ENCODE peak calls at places on chromosomes 7 and 10, in seven cellular contexts. Z is Panc1, D is MM.1S, Y is tibial nerve, H is transverse colon, E is mammary epithelial cell, B is neural progenitor cell. S is an unnamed sample. For H3K36me3, the result is how much of the 10 kb centered on the place peaks cover.

GRCh38 chr7:151762501-151763245 is 114.2 kb downstream of the PRKAG2 start:
- DNase-seq in H (no peak), Z (no peak), E (no peak), Y (no peak), D (no peak), B (peak), S (no peak)

GRCh38 chr10:50251309-50251850 is at the start of gene ASAH2:
- DNase-seq in D (no peak), B (no peak), H (no peak), Z (no peak), E (no peak), Y (no peak), S (no peak)

GRCh38 chr7:100575206-100575631 is 1.5 kb upstream of the SAP25 start:
- DNase-seq in H (no peak), B (no peak), Z (no peak), D (no peak), Y (no peak), E (no peak), S (no peak)

GRCh38 chr7:118052330-118052729 is 131.6 kb upstream of the LSM8 start:
- DNase-seq in B (peak), Z (no peak), D (no peak), Y (no peak), E (no peak), H (no peak), S (no peak)

GRCh38 chr7:108735814-108736213 is 166.1 kb downstream of the DNAJB9 start:
- DNase-seq in B (no peak), D (no peak), H (no peak), Z (no peak), Y (no peak), E (no peak), S (no peak)

GRCh38 chr7:95686109-95686508 is 86.2 kb upstream of the DYNC1I1 start:
- DNase-seq in D (peak), Z (peak), H (peak), B (peak), E (peak), Y (peak), S (peak)

GRCh38 chr7:26144681-26145080 is 7.3 kb upstream of the NFE2L3 start:
- DNase-seq in Y (no peak), Z (no peak), B (no peak), H (no peak), D (no peak), E (no peak), S (no peak)

GRCh38 chr10:84339025-84339424 is 10.6 kb downstream of the CCSER2 start:
- DNase-seq in D (no peak), Z (no peak), B (no peak), Y (no peak), H (no peak), E (no peak), S (no peak)

GRCh38 chr7:8035647-8036518 is 67.3 kb downstream of the GLCCI1 start:
- DNase-seq in E (peak), H (no peak), Z (peak), D (peak), Y (no peak), B (peak), S (no peak)

GRCh38 chr7:76302299-76303056 is at the start of gene HSPB1:
- DNase-seq in Z (no peak), B (peak), H (peak), E (peak), D (peak), Y (peak), S (peak)

GRCh38 chr10:98460837-98461499 is 14.2 kb upstream of the HPS1 start:
- DNase-seq in H (peak), Y (peak), E (peak), D (no peak), B (no peak), Z (peak), S (no peak)

GRCh38 chr7:128879939-128880746 is 17.5 kb downstream of the ATP6V1F start:
- DNase-seq in E (peak), Y (no peak), Z (no peak), B (peak), H (peak), D (no peak), S (peak)

GRCh38 chr10:93006435-93007039 is 54.1 kb upstream of the CYP26C1 start:
- DNase-seq in E (peak), D (peak), Z (no peak), B (peak), H (no peak), Y (no peak), S (no peak)

GRCh38 chr10:43210556-43210955 is 56.3 kb downstream of the RASGEF1A start:
- DNase-seq in B (no peak), E (no peak), D (no peak), H (no peak), Y (no peak), Z (no peak), S (peak)

GRCh38 chr7:674454-675410 is 51.8 kb upstream of the DNAAF5 start:
- DNase-seq in Y (no peak), B (no peak), D (no peak), Z (no peak), E (peak), H (peak), S (no peak)

GRCh38 chr10:23146069-23146657 is 45.9 kb upstream of the PTF1A start:
- DNase-seq in H (no peak), Y (no peak), B (no peak), D (no peak), E (no peak), Z (no peak), S (no peak)

GRCh38 chr7:151645311-151645710 is 125.6 kb upstream of the RHEB start:
- DNase-seq in H (no peak), Z (no peak), D (no peak), E (peak), B (no peak), Y (no peak), S (no peak)

GRCh38 chr10:131928248-131929095 is 27.7 kb downstream of the PPP2R2D start:
- DNase-seq in B (no peak), D (no peak), Y (no peak), H (no peak), Z (no peak), E (peak), S (no peak)

GRCh38 chr10:75542902-75543301 is 111.5 kb downstream of the LRMDA start:
- DNase-seq in Z (no peak), E (no peak), H (peak), B (peak), D (no peak), Y (peak), S (peak)

GRCh38 chr7:112080974-112081373 is 125.2 kb downstream of the DOCK4 start:
- DNase-seq in H (no peak), Z (peak), E (no peak), Y (no peak), B (no peak), D (peak), S (no peak)

GRCh38 chr7:66250711-66251110 is 45.6 kb downstream of the TPST1 start:
- DNase-seq in B (no peak), Y (no peak), Z (no peak), D (no peak), E (peak), H (no peak), S (no peak)

GRCh38 chr7:102277901-102278300 is 8.8 kb upstream of the SH2B2 start:
- DNase-seq in D (no peak), Y (no peak), B (no peak), H (no peak), Z (no peak), E (no peak), S (no peak)

GRCh38 chr10:5284311-5285057 is 80.3 kb upstream of the UCN3 start:
- DNase-seq in Y (no peak), H (no peak), D (peak), Z (no peak), B (no peak), E (peak), S (no peak)

GRCh38 chr10:14873090-14873760 is 5.4 kb upstream of the SUV39H2 start:
- DNase-seq in E (peak), Z (no peak), Y (no peak), B (no peak), H (no peak), D (no peak), S (no peak)

GRCh38 chr7:34756025-34756437 is 98.0 kb downstream of the NPSR1 start:
- DNase-seq in H (no peak), B (no peak), Z (no peak), Y (no peak), E (no peak), D (peak), S (no peak)

GRCh38 chr10:94133239-94133638 is 139.5 kb downstream of the PLCE1 start:
- DNase-seq in Y (no peak), D (no peak), E (no peak), Z (no peak), B (no peak), H (no peak), S (no peak)

GRCh38 chr7:42876182-42877068 is 35.4 kb downstream of the C7orf25 start:
- DNase-seq in E (peak), B (peak), H (peak), D (peak), Y (peak), Z (peak), S (no peak)

GRCh38 chr7:4796453-4796852 is 21.0 kb downstream of the AP5Z1 start:
- DNase-seq in Y (no peak), E (no peak), Z (no peak), B (no peak), D (no peak), H (no peak), S (no peak)

DNA sequence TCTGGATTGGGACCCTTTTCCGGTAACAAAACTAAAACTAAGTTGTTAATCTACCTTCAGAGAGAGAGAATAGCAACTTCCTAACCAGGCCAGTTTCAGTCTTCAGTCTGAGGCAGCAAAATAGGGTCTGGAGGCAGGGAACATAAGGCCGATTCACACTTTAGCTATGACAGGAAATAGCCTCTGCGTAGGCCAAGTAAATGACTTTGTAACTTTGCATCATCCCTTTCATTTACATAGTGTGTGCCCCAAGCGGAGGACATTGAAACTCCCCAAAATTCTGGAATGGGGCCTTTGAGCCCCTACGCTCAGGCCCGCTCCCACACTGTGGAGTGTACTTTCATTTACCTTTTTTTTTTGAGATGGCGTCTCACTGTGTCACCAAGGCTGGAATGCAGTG is 1.7 kb upstream of the UPP1 start:
- DNase-seq in E (peak), B (no peak), Z (no peak), Y (no peak), H (no peak), D (peak), S (no peak)
- TF ChIP-seq CTCF in E (no peak), B (no peak), Z (no peak), Y (no peak), H (no peak), D (no peak), S (no peak)

GRCh38 chr10:70093335-70093944 is 39.2 kb downstream of the AIFM2 start:
- DNase-seq in Z (no peak), E (no peak), H (no peak), Y (no peak), B (no peak), D (no peak), S (no peak)

GRCh38 chr10:70094287-70094686 is 38.3 kb downstream of the AIFM2 start:
- DNase-seq in Z (no peak), B (no peak), H (no peak), D (no peak), Y (no peak), E (no peak), S (no peak)

GRCh38 chr10:70090951-70091350 is 38.3 kb downstream of the MACROH2A2 start:
- DNase-seq in Z (no peak), B (no peak), E (no peak), Y (no peak), D (no peak), H (no peak), S (no peak)

GRCh38 chr10:70096016-70096704 is 36.5 kb downstream of the AIFM2 start:
- DNase-seq in Z (no peak), E (no peak), D (no peak), Y (no peak), B (no peak), H (no peak), S (no peak)

DNA sequence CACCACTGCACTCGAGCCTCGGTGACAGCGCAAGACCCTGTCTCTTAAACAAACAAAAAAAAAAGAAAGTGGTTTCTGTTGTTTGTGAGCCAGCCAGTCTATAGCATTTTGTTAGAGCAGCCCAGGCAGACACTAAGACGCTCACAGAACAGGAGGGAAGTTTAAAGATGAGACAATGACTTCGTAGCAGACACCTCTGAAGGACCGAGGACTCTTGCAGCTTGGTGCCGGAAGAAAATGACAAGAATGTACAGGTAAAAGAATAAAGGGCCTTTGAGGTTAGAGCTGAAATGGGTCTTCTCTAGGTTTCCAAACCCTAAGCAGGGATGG is 39.7 kb downstream of the MACROH2A2 start:
- DNase-seq in B (no peak), H (no peak), Z (no peak), E (no peak), D (no peak), Y (no peak), S (no peak)
- H3K36me3 ChIP-seq in B (under half), H (under half), Z (under half), E (under half), D (under half), Y (under half), S (under half)

GRCh38 chr10:89086801-89087513 is 96.4 kb downstream of the FAS start:
- DNase-seq in E (no peak), B (peak), D (no peak), Y (peak), Z (no peak), H (peak), S (peak)
- H3K27ac ChIP-seq in E (no peak), B (no peak), D (no peak), Y (peak), Z (no peak), H (peak), S (peak)

GRCh38 chr10:125747417-125747816 is 27.9 kb downstream of the EDRF1 start:
- DNase-seq in B (no peak), Y (no peak), E (no peak), D (no peak), H (no peak), Z (no peak), S (no peak)

GRCh38 chr10:125739994-125740679 is 20.6 kb downstream of the EDRF1 start:
- DNase-seq in D (no peak), Z (no peak), Y (no peak), B (no peak), E (no peak), H (no peak), S (no peak)

DNA sequence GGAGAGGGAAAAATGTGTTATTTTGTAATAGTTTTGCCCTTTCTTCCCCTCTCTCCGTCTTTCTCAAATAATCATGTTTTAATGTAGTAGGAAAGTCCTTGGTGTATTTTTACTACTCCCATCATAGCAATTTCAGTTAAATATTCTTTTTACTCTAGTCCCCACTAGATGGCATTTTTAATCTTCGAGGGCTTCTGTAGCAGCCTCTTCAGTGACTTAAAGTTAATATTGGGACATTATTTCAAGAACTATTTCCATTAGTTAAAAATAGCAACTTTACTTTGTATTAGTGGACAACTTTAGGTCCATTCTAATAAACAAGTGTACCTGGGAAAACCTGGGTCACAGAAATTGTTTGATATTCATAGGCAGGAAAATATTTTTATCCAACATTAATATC is 23.0 kb downstream of the EDRF1 start:
- DNase-seq in D (no peak), H (no peak), B (no peak), Z (no peak), Y (no peak), E (no peak), S (no peak)
- TF ChIP-seq CTCF in D (peak), H (no peak), B (no peak), Z (peak), Y (no peak), E (no peak), S (no peak)

GRCh38 chr7:143396625-143397556 is 11.8 kb downstream of the EPHA1 start:
- DNase-seq in Z (no peak), E (no peak), H (no peak), B (no peak), D (no peak), Y (no peak), S (no peak)

GRCh38 chr7:143394777-143395176 is 13.6 kb downstream of the ZYX start:
- DNase-seq in E (no peak), B (no peak), Z (no peak), Y (no peak), D (no peak), H (no peak), S (no peak)

GRCh38 chr7:143396182-143396581 is 12.5 kb downstream of the EPHA1 start:
- DNase-seq in D (no peak), H (no peak), Y (no peak), B (no peak), E (no peak), Z (no peak), S (no peak)

GRCh38 chr7:143394068-143394467 is 12.9 kb downstream of the ZYX start:
- DNase-seq in B (no peak), D (no peak), H (no peak), Z (no peak), Y (no peak), E (no peak), S (no peak)

GRCh38 chr7:143395187-143396149 is 13.2 kb downstream of the EPHA1 start:
- DNase-seq in E (no peak), H (no peak), B (no peak), Y (no peak), D (no peak), Z (no peak), S (peak)
- H3K36me3 ChIP-seq in E (under half), H (under half), B (under half), Y (under half), D (under half), Z (under half), S (half or more)

GRCh38 chr7:90271753-90272152 is 26.8 kb downstream of the CFAP69 start:
- DNase-seq in Z (no peak), H (no peak), E (peak), D (no peak), B (no peak), Y (no peak), S (no peak)

GRCh38 chr7:90269163-90269562 is 24.2 kb downstream of the CFAP69 start:
- DNase-seq in E (no peak), D (no peak), Y (no peak), B (no peak), H (no peak), Z (no peak), S (no peak)

GRCh38 chr7:90270431-90271178 is 25.6 kb downstream of the CFAP69 start:
- DNase-seq in D (no peak), E (no peak), H (no peak), Z (no peak), B (no peak), Y (no peak), S (no peak)

GRCh38 chr7:90274161-90274560 is 29.2 kb downstream of the CFAP69 start:
- DNase-seq in Y (no peak), Z (no peak), D (no peak), E (no peak), H (no peak), B (no peak), S (no peak)

GRCh38 chr7:90272242-90272641 is 27.3 kb downstream of the CFAP69 start:
- DNase-seq in D (no peak), B (no peak), H (no peak), Y (no peak), Z (no peak), E (no peak), S (no peak)
- H3K27ac ChIP-seq in D (no peak), B (no peak), H (no peak), Y (no peak), Z (no peak), E (no peak), S (peak)

GRCh38 chr10:104274762-104275721 is 6.1 kb downstream of the GSTO2 start:
- DNase-seq in Z (no peak), H (peak), E (peak), Y (no peak), D (peak), B (peak), S (peak)
- TF ChIP-seq CTCF in Z (peak), H (peak), E (peak), Y (peak), D (peak), B (peak), S (peak)

DNA sequence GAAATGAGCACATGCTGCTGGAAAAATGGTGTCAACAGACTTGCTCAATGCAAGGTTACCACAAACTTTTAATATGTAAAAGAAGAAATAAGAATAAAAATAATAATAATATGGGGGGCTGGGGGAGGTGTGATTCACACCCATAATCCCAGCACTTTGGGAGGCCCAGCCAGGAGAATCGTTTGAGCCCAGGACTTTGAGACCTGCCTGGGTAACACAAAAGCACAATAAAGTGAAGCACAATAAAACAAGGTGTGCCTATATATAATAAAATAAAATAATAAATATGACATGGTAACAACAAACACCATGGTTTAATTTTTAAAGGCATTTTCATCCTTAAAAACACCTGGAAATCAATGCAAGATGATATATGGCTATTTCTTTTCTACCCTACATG is 25.1 kb downstream of the EIF3A start:
- DNase-seq in Y (no peak), E (no peak), H (peak), B (no peak), D (no peak), Z (no peak), S (no peak)
- H3K36me3 ChIP-seq in Y (under half), E (half or more), H (under half), B (half or more), D (half or more), Z (half or more), S (under half)

GRCh38 chr10:9228770-9229169 is 1174.3 kb downstream of the GATA3 start:
- DNase-seq in E (peak), H (no peak), Z (no peak), B (no peak), Y (no peak), D (no peak), S (no peak)

GRCh38 chr10:9219860-9220259 is 1165.4 kb downstream of the GATA3 start:
- DNase-seq in E (no peak), Z (no peak), D (no peak), B (no peak), H (no peak), Y (no peak), S (no peak)

GRCh38 chr10:9227679-9228365 is 1173.3 kb downstream of the GATA3 start:
- DNase-seq in Y (no peak), Z (no peak), B (no peak), D (no peak), E (peak), H (no peak), S (no peak)

DNA sequence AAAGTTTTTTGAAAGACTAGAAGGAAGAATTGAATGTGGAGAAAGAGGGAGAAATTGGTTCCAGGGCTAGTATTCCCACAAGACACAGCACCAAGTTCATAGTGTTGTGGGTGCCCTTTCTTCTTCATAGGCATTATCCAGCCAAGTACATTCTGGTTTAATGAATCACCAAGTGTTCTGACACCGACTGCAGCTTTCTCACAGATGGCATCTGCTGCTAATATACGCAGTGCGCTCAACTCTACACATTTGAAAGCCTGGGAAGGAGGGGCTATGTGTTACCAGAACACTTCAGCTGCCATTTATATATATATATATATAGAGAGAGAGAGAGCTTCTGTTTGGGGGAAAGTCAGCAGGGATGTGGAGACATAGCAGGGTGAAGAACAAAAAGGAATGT is 1168.4 kb downstream of the GATA3 start:
- DNase-seq in E (peak), H (no peak), Z (no peak), B (no peak), Y (no peak), D (no peak), S (no peak)
- H3K27ac ChIP-seq in E (no peak), H (no peak), Z (no peak), B (no peak), Y (no peak), D (no peak), S (no peak)

GRCh38 chr10:60315311-60315710 is 74.4 kb downstream of the ANK3 start:
- DNase-seq in Z (no peak), B (no peak), E (no peak), Y (no peak), D (no peak), H (no peak), S (no peak)
- TF ChIP-seq CTCF in Z (no peak), B (no peak), E (no peak), Y (no peak), D (no peak), H (no peak), S (no peak)